ENCODE peak calls at places on chromosome 2, in five cellular contexts. I is right atrium auricular region, R is HepG2, T is AG09309, V is Caco-2. H is an unnamed sample.

GRCh38 chr2:40101076-40101688 is 322.1 kb upstream of the THUMPD2 start:
- DNase-seq in I (no peak), R (no peak), T (no peak), V (no peak), H (no peak)

GRCh38 chr2:230459213-230459612 is 43.2 kb downstream of the SP100 start:
- DNase-seq in I (no peak), R (no peak), T (no peak), V (no peak), H (no peak)

GRCh38 chr2:688504-689076 is 11.4 kb upstream of the TMEM18 start:
- DNase-seq in I (no peak), R (no peak), T (no peak), V (no peak), H (no peak)

GRCh38 chr2:156340377-156340776 is 7.9 kb upstream of the NR4A2 start:
- DNase-seq in I (no peak), R (no peak), T (no peak), V (no peak), H (no peak)

GRCh38 chr2:196176142-196176738 is 4.9 kb upstream of the STK17B start:
- DNase-seq in I (no peak), R (no peak), T (no peak), V (no peak), H (no peak)

GRCh38 chr2:37619957-37620295 is 51.5 kb downstream of the CDC42EP3 start:
- DNase-seq in I (no peak), R (no peak), T (no peak), V (no peak), H (no peak)

GRCh38 chr2:137367361-137367760 is 596.9 kb upstream of the HNMT start:
- DNase-seq in I (no peak), R (no peak), T (no peak), V (no peak), H (no peak)

GRCh38 chr2:231810905-231811304 is 24.7 kb downstream of the COPS7B start:
- DNase-seq in I (no peak), R (no peak), T (peak), V (no peak), H (peak)

GRCh38 chr2:164178835-164179470 is 442.3 kb downstream of the GRB14 start:
- DNase-seq in I (no peak), R (no peak), T (no peak), V (no peak), H (no peak)

GRCh38 chr2:170721678-170722077 is 6.5 kb downstream of the SP5 start:
- DNase-seq in I (no peak), R (no peak), T (no peak), V (no peak), H (no peak)

GRCh38 chr2:98039085-98039756 is 43.5 kb upstream of the TMEM131 start:
- DNase-seq in I (peak), R (no peak), T (no peak), V (no peak), H (no peak)

GRCh38 chr2:237594514-237594871 is 4.0 kb upstream of the RAB17 start:
- DNase-seq in I (no peak), R (peak), T (no peak), V (peak), H (no peak)